ENCODE peak calls at places on chromosomes 6 and 20, in seven cellular contexts. One of them, this sample, is unnamed.

GRCh38 chr6:30386166-30386565 is 41.2 kb downstream of the RPP21 start:
- DNase-seq in C1 segment of cervical spinal cord: no peak
- DNase-seq in naive thymus-derived CD4-positive, alpha-beta T cell: no peak
- DNase-seq in KBM-7: no peak
- DNase-seq in activated CD8-positive, alpha-beta memory T cell treated with anti-CD3 and anti-CD28 coated beads, Interleukin-2, amount 50 U/mL, for 48 hours: no peak
- DNase-seq in A549: no peak
- DNase-seq in hippocampal formation: no peak
- DNase-seq in this sample: no peak

GRCh38 chr6:84867521-84867920 is 103.1 kb upstream of the TBX18 start:
- DNase-seq in C1 segment of cervical spinal cord: no peak
- DNase-seq in naive thymus-derived CD4-positive, alpha-beta T cell: no peak
- DNase-seq in KBM-7: no peak
- DNase-seq in activated CD8-positive, alpha-beta memory T cell treated with anti-CD3 and anti-CD28 coated beads, Interleukin-2, amount 50 U/mL, for 48 hours: no peak
- DNase-seq in A549: peak; percentile 52
- DNase-seq in hippocampal formation: no peak
- DNase-seq in this sample: no peak

GRCh38 chr6:141925001-141925400 is 207.7 kb upstream of the GJE1 start:
- DNase-seq in C1 segment of cervical spinal cord: no peak
- DNase-seq in naive thymus-derived CD4-positive, alpha-beta T cell: no peak
- DNase-seq in KBM-7: no peak
- DNase-seq in activated CD8-positive, alpha-beta memory T cell treated with anti-CD3 and anti-CD28 coated beads, Interleukin-2, amount 50 U/mL, for 48 hours: no peak
- DNase-seq in A549: no peak
- DNase-seq in hippocampal formation: no peak
- DNase-seq in this sample: no peak

GRCh38 chr6:133863228-133863627 is 25.7 kb upstream of the TCF21 start:
- DNase-seq in C1 segment of cervical spinal cord: no peak
- DNase-seq in naive thymus-derived CD4-positive, alpha-beta T cell: no peak
- DNase-seq in KBM-7: no peak
- DNase-seq in activated CD8-positive, alpha-beta memory T cell treated with anti-CD3 and anti-CD28 coated beads, Interleukin-2, amount 50 U/mL, for 48 hours: no peak
- DNase-seq in A549: no peak
- DNase-seq in hippocampal formation: no peak
- DNase-seq in this sample: no peak

GRCh38 chr20:11315506-11315905 is 602.2 kb upstream of the BTBD3 start:
- DNase-seq in C1 segment of cervical spinal cord: no peak
- DNase-seq in naive thymus-derived CD4-positive, alpha-beta T cell: no peak
- DNase-seq in KBM-7: no peak
- DNase-seq in activated CD8-positive, alpha-beta memory T cell treated with anti-CD3 and anti-CD28 coated beads, Interleukin-2, amount 50 U/mL, for 48 hours: no peak
- DNase-seq in A549: no peak
- DNase-seq in hippocampal formation: no peak
- DNase-seq in this sample: no peak

GRCh38 chr6:56752009-56752408 is 109.3 kb upstream of the DST start:
- DNase-seq in C1 segment of cervical spinal cord: no peak
- DNase-seq in naive thymus-derived CD4-positive, alpha-beta T cell: no peak
- DNase-seq in KBM-7: no peak
- DNase-seq in activated CD8-positive, alpha-beta memory T cell treated with anti-CD3 and anti-CD28 coated beads, Interleukin-2, amount 50 U/mL, for 48 hours: no peak
- DNase-seq in A549: no peak
- DNase-seq in hippocampal formation: no peak
- DNase-seq in this sample: no peak

GRCh38 chr20:13449868-13450441 is 188.8 kb downstream of the TASP1 start:
- DNase-seq in C1 segment of cervical spinal cord: no peak
- DNase-seq in naive thymus-derived CD4-positive, alpha-beta T cell: no peak
- DNase-seq in KBM-7: no peak
- DNase-seq in activated CD8-positive, alpha-beta memory T cell treated with anti-CD3 and anti-CD28 coated beads, Interleukin-2, amount 50 U/mL, for 48 hours: no peak
- DNase-seq in A549: no peak
- DNase-seq in hippocampal formation: no peak
- DNase-seq in this sample: no peak

GRCh38 chr6:91626935-91627334 is 1040.1 kb upstream of the MAP3K7 start:
- DNase-seq in C1 segment of cervical spinal cord: no peak
- DNase-seq in naive thymus-derived CD4-positive, alpha-beta T cell: no peak
- DNase-seq in KBM-7: no peak
- DNase-seq in activated CD8-positive, alpha-beta memory T cell treated with anti-CD3 and anti-CD28 coated beads, Interleukin-2, amount 50 U/mL, for 48 hours: no peak
- DNase-seq in A549: no peak
- DNase-seq in hippocampal formation: no peak
- DNase-seq in this sample: no peak

GRCh38 chr6:6901205-6901719 is 206.5 kb upstream of the RREB1 start:
- DNase-seq in C1 segment of cervical spinal cord: no peak
- DNase-seq in naive thymus-derived CD4-positive, alpha-beta T cell: no peak
- DNase-seq in KBM-7: no peak
- DNase-seq in activated CD8-positive, alpha-beta memory T cell treated with anti-CD3 and anti-CD28 coated beads, Interleukin-2, amount 50 U/mL, for 48 hours: no peak
- DNase-seq in A549: no peak
- DNase-seq in hippocampal formation: no peak
- DNase-seq in this sample: no peak

GRCh38 chr6:20365456-20365855 is 36.2 kb upstream of the E2F3 start:
- DNase-seq in C1 segment of cervical spinal cord: no peak
- DNase-seq in naive thymus-derived CD4-positive, alpha-beta T cell: peak; percentile 15
- DNase-seq in KBM-7: no peak
- DNase-seq in activated CD8-positive, alpha-beta memory T cell treated with anti-CD3 and anti-CD28 coated beads, Interleukin-2, amount 50 U/mL, for 48 hours: no peak
- DNase-seq in A549: no peak
- DNase-seq in hippocampal formation: no peak
- DNase-seq in this sample: no peak